ENCODE peak calls at places on chromosomes 7 and 10, in five cellular contexts. One of them, this sample, is unnamed.
A peak's percentile ranks its signal among the peaks of the same experiment; 100 is the strongest.

GRCh38 chr7:628041-628763 is 98.3 kb upstream of the DNAAF5 start:
- DNase-seq in A549: no peak
- DNase-seq in lung: no peak
- DNase-seq in sigmoid colon: no peak
- DNase-seq in fibroblast of lung: no peak
- DNase-seq in this sample: no peak

GRCh38 chr7:100141554-100141949 is 7.2 kb upstream of the LAMTOR4 start:
- DNase-seq in A549: no peak
- DNase-seq in lung: no peak
- DNase-seq in sigmoid colon: no peak
- DNase-seq in fibroblast of lung: no peak
- DNase-seq in this sample: no peak

GRCh38 chr7:24757799-24758275 is 573 bp upstream of the GSDME start:
- DNase-seq in A549: peak; percentile 68
- DNase-seq in lung: no peak
- DNase-seq in sigmoid colon: no peak
- DNase-seq in fibroblast of lung: peak; percentile 55
- DNase-seq in this sample: no peak

GRCh38 chr10:109968954-109969644 is 38.7 kb upstream of the ADD3 start:
- DNase-seq in A549: no peak
- DNase-seq in lung: no peak
- DNase-seq in sigmoid colon: no peak
- DNase-seq in fibroblast of lung: no peak
- DNase-seq in this sample: peak; percentile 41

GRCh38 chr7:148665211-148665610 is 33.5 kb upstream of the CUL1 start:
- DNase-seq in A549: no peak
- DNase-seq in lung: no peak
- DNase-seq in sigmoid colon: no peak
- DNase-seq in fibroblast of lung: no peak
- DNase-seq in this sample: no peak

GRCh38 chr7:2114052-2114451 is 118.7 kb downstream of the MAD1L1 start:
- DNase-seq in A549: no peak
- DNase-seq in lung: no peak
- DNase-seq in sigmoid colon: no peak
- DNase-seq in fibroblast of lung: peak; percentile 82
- DNase-seq in this sample: no peak

GRCh38 chr10:100912013-100912608 is 652 bp upstream of the SLF2 start:
- DNase-seq in A549: no peak
- DNase-seq in lung: no peak
- DNase-seq in sigmoid colon: no peak
- DNase-seq in fibroblast of lung: no peak
- DNase-seq in this sample: no peak

GRCh38 chr7:9488555-9488954 is 1055.1 kb downstream of the NXPH1 start:
- DNase-seq in A549: no peak
- DNase-seq in lung: no peak
- DNase-seq in sigmoid colon: no peak
- DNase-seq in fibroblast of lung: peak; percentile 88
- DNase-seq in this sample: no peak

GRCh38 chr10:103849880-103850571 is 5.3 kb downstream of the SH3PXD2A start:
- DNase-seq in A549: no peak
- DNase-seq in lung: no peak
- DNase-seq in sigmoid colon: peak; percentile 80
- DNase-seq in fibroblast of lung: peak; percentile 94
- DNase-seq in this sample: no peak

GRCh38 chr7:147008530-147008929 is 891.9 kb downstream of the CNTNAP2 start:
- DNase-seq in A549: no peak
- DNase-seq in lung: no peak
- DNase-seq in sigmoid colon: no peak
- DNase-seq in fibroblast of lung: no peak
- DNase-seq in this sample: no peak

GRCh38 chr7:150852371-150852905 is at the start of gene AOC1:
- DNase-seq in A549: no peak
- DNase-seq in lung: peak; percentile 41
- DNase-seq in sigmoid colon: peak; percentile 47
- DNase-seq in fibroblast of lung: no peak
- DNase-seq in this sample: no peak

GRCh38 chr7:80039255-80039884 is 95.3 kb upstream of the GNAI1 start:
- DNase-seq in A549: no peak
- DNase-seq in lung: no peak
- DNase-seq in sigmoid colon: no peak
- DNase-seq in fibroblast of lung: no peak
- DNase-seq in this sample: no peak

GRCh38 chr7:18583305-18583704 is 87.8 kb downstream of the HDAC9 start:
- DNase-seq in A549: no peak
- DNase-seq in lung: no peak
- DNase-seq in sigmoid colon: no peak
- DNase-seq in fibroblast of lung: peak; percentile 12
- DNase-seq in this sample: no peak

GRCh38 chr10:72097448-72098300 is 9.3 kb upstream of the SPOCK2 start:
- DNase-seq in A549: peak; percentile 73
- DNase-seq in lung: no peak
- DNase-seq in sigmoid colon: no peak
- DNase-seq in fibroblast of lung: peak; percentile 99
- DNase-seq in this sample: no peak

GRCh38 chr7:78605131-78605530 is 806.6 kb downstream of the PHTF2 start:
- DNase-seq in A549: no peak
- DNase-seq in lung: no peak
- DNase-seq in sigmoid colon: no peak
- DNase-seq in fibroblast of lung: peak; percentile 2
- DNase-seq in this sample: no peak

GRCh38 chr7:36090976-36091375 is 62.1 kb upstream of the EEPD1 start:
- DNase-seq in A549: no peak
- DNase-seq in lung: no peak
- DNase-seq in sigmoid colon: no peak
- DNase-seq in fibroblast of lung: no peak
- DNase-seq in this sample: no peak

GRCh38 chr10:85851300-85851699 is 515.3 kb downstream of the GRID1 start:
- DNase-seq in A549: no peak
- DNase-seq in lung: no peak
- DNase-seq in sigmoid colon: no peak
- DNase-seq in fibroblast of lung: no peak
- DNase-seq in this sample: no peak

GRCh38 chr7:122965306-122965705 is 30.2 kb downstream of the TAS2R16 start:
- DNase-seq in A549: no peak
- DNase-seq in lung: no peak
- DNase-seq in sigmoid colon: no peak
- DNase-seq in fibroblast of lung: no peak
- DNase-seq in this sample: no peak

GRCh38 chr7:128264477-128264876 is 23.4 kb downstream of the LEP start:
- DNase-seq in A549: no peak
- DNase-seq in lung: no peak
- DNase-seq in sigmoid colon: no peak
- DNase-seq in fibroblast of lung: no peak
- DNase-seq in this sample: no peak

GRCh38 chr7:99827040-99827778 is 604 bp upstream of the CYP3A43 start:
- DNase-seq in A549: no peak
- DNase-seq in lung: no peak
- DNase-seq in sigmoid colon: no peak
- DNase-seq in fibroblast of lung: no peak
- DNase-seq in this sample: peak; percentile 74

GRCh38 chr7:151014950-151015349 is 9.3 kb downstream of the ATG9B start:
- DNase-seq in A549: no peak
- DNase-seq in lung: no peak
- DNase-seq in sigmoid colon: no peak
- DNase-seq in fibroblast of lung: no peak
- DNase-seq in this sample: no peak

GRCh38 chr7:73758581-73759138 is 11.4 kb downstream of the CLDN3 start:
- DNase-seq in A549: no peak
- DNase-seq in lung: no peak
- DNase-seq in sigmoid colon: no peak
- DNase-seq in fibroblast of lung: no peak
- DNase-seq in this sample: peak; percentile 65

GRCh38 chr10:49353026-49353894 is 42.6 kb downstream of the DRGX start:
- DNase-seq in A549: no peak
- DNase-seq in lung: no peak
- DNase-seq in sigmoid colon: no peak
- DNase-seq in fibroblast of lung: no peak
- DNase-seq in this sample: no peak

GRCh38 chr10:60031664-60032063 is 125.3 kb upstream of the CCDC6 start:
- DNase-seq in A549: no peak
- DNase-seq in lung: no peak
- DNase-seq in sigmoid colon: no peak
- DNase-seq in fibroblast of lung: no peak
- DNase-seq in this sample: no peak

GRCh38 chr10:102994551-102995295 is 76.6 kb downstream of the CNNM2 start:
- DNase-seq in A549: no peak
- DNase-seq in lung: no peak
- DNase-seq in sigmoid colon: no peak
- DNase-seq in fibroblast of lung: no peak
- DNase-seq in this sample: no peak

DNA sequence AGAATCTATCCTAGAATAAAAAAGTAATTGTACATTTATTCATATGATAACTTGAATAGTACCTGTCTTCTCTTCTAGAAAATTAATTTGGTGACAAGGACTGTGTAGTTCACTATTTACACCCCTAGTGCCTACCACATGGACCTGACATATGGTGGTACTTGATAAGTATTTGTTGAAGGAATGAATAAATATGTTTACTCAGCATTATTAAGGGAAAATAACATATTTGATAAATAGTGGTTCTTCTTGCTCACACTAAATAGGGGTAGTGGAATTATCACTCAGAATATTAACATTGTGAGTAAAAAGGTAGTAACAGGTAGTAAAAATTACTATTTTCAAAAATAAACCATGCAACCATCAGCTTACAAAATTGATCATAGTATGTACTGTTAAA is 2.8 kb downstream of the SHTN1 start:
- DNase-seq in A549: no peak
- DNase-seq in lung: no peak
- DNase-seq in sigmoid colon: no peak
- DNase-seq in fibroblast of lung: no peak
- DNase-seq in this sample: no peak
- H3K4me3 ChIP-seq in A549: no peak overlapping the region
- H3K4me3 ChIP-seq in lung: no peak overlapping the region
- H3K4me3 ChIP-seq in sigmoid colon: no peak overlapping the region
- H3K4me3 ChIP-seq in fibroblast of lung: no peak overlapping the region
- H3K4me3 ChIP-seq in this sample: no peak overlapping the region

GRCh38 chr7:8213381-8213780 is 48.6 kb downstream of the ICA1 start:
- DNase-seq in A549: no peak
- DNase-seq in lung: no peak
- DNase-seq in sigmoid colon: no peak
- DNase-seq in fibroblast of lung: no peak
- DNase-seq in this sample: no peak
- H3K27ac ChIP-seq in A549: no peak overlapping the region
- H3K27ac ChIP-seq in lung: no peak overlapping the region
- H3K27ac ChIP-seq in sigmoid colon: peak overlapping the region; percentile 65
- H3K27ac ChIP-seq in fibroblast of lung: no peak overlapping the region
- H3K27ac ChIP-seq in this sample: no peak overlapping the region

GRCh38 chr10:119892188-119893065 is at the start of gene SEC23IP:
- DNase-seq in A549: peak; percentile 93
- DNase-seq in lung: peak; percentile 97
- DNase-seq in sigmoid colon: peak; percentile 99
- DNase-seq in fibroblast of lung: peak; percentile 96
- DNase-seq in this sample: peak; percentile 97
- TF ChIP-seq CTCF in A549: no peak
- TF ChIP-seq CTCF in lung: no peak
- TF ChIP-seq CTCF in sigmoid colon: no peak
- TF ChIP-seq CTCF in fibroblast of lung: no peak
- TF ChIP-seq CTCF in this sample: no peak

GRCh38 chr7:55931421-55932151 is 20.1 kb upstream of the MRPS17 start:
- DNase-seq in A549: no peak
- DNase-seq in lung: no peak
- DNase-seq in sigmoid colon: no peak
- DNase-seq in fibroblast of lung: no peak
- DNase-seq in this sample: no peak
- H3K4me3 ChIP-seq in A549: no peak overlapping the region
- H3K4me3 ChIP-seq in lung: no peak overlapping the region
- H3K4me3 ChIP-seq in sigmoid colon: no peak overlapping the region
- H3K4me3 ChIP-seq in fibroblast of lung: no peak overlapping the region
- H3K4me3 ChIP-seq in this sample: no peak overlapping the region

DNA sequence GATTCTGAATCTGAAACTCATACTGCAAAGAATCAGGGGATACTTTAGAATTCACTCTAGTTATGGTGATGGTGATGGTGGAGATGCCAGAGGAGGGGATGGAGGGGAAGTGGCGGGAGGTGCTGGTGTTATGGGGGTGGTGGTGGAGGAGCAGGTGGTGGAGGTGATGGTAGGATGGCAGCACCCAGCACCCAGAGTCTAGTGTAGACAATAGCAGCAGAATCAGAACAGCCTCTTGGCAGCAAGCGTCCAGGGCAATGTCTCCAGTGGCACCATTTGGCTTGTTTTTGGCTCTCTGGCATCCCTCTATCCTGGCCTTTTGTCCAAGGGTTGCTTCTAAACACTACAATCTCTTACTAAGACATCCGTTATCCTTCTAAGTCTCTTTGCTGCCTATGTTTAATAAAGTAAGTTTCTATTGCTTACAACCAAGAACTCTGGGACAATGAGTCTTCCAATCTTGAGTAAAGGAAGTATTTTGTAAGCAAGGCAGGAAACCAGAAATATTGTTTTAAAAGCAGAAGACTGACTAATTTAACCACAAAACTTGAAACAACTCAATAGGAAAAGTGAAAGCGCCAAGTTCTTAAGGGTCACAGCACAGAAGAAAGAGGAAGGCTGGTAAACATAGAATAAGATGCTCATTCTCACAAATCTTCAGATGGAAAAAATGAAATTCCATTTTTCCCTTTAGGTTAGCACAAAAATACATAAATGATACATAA is 42.4 kb upstream of the GDF10 start:
- DNase-seq in A549: no peak
- DNase-seq in lung: no peak
- DNase-seq in sigmoid colon: peak; percentile 19
- DNase-seq in fibroblast of lung: peak; percentile 64
- DNase-seq in this sample: no peak
- H3K27ac ChIP-seq in A549: no peak overlapping the region
- H3K27ac ChIP-seq in lung: no peak overlapping the region
- H3K27ac ChIP-seq in sigmoid colon: no peak overlapping the region
- H3K27ac ChIP-seq in fibroblast of lung: no peak overlapping the region
- H3K27ac ChIP-seq in this sample: no peak overlapping the region

DNA sequence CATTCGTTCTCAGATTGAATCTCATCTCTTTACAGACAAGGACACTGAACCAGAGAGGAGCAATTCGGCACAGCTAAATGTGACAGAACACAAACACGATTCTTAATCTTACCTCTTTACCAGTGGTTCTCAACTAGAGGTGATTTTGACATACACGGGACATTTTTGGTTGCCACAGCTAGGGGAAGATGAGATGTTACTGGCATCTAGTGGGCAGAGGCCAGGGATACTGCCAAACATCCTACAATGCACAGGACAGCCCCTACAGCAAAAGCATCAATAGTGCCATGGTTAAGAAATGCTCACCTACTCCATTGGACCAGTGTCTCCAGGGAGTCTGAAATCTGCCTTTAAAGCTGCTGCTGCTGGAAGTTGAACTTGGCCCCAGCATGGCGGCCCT is 27.3 kb downstream of the PDE1C start:
- DNase-seq in A549: no peak
- DNase-seq in lung: no peak
- DNase-seq in sigmoid colon: no peak
- DNase-seq in fibroblast of lung: no peak
- DNase-seq in this sample: no peak
- TF ChIP-seq CTCF in A549: peak; percentile 47
- TF ChIP-seq CTCF in lung: no peak
- TF ChIP-seq CTCF in sigmoid colon: no peak
- TF ChIP-seq CTCF in fibroblast of lung: no peak
- TF ChIP-seq CTCF in this sample: no peak

This sample was measured in pancreas.